ENCODE peak calls at places on chromosomes 7 and 10, in five cellular contexts. H, O, W, G and Y are unnamed samples.

GRCh38 chr10:131514454-131514853 is 202.9 kb upstream of the TCERG1L start:
- DNase-seq in H (no peak), O (peak), W (no peak), G (no peak), Y (no peak)

GRCh38 chr10:110631934-110632333 is 12.2 kb upstream of the RBM20 start:
- DNase-seq in H (no peak), O (no peak), W (no peak), G (no peak), Y (no peak)

GRCh38 chr7:157875230-157876179 is 538.7 kb downstream of the DNAJB6 start:
- DNase-seq in H (no peak), O (no peak), W (no peak), G (no peak), Y (no peak)

GRCh38 chr7:43508434-43508833 is 74.5 kb upstream of the STK17A start:
- DNase-seq in H (no peak), O (no peak), W (no peak), G (no peak), Y (no peak)

GRCh38 chr7:159127691-159128642 is 16.7 kb downstream of the VIPR2 start:
- DNase-seq in H (no peak), O (no peak), W (no peak), G (no peak), Y (no peak)

GRCh38 chr10:118953999-118954398 is 75.5 kb upstream of the NANOS1 start:
- DNase-seq in H (peak), O (no peak), W (no peak), G (no peak), Y (no peak)

GRCh38 chr7:131689662-131690234 is 133.3 kb upstream of the PODXL start:
- DNase-seq in H (peak), O (no peak), W (no peak), G (no peak), Y (no peak)

GRCh38 chr7:87784424-87784823 is 91.7 kb downstream of the SLC25A40 start:
- DNase-seq in H (no peak), O (peak), W (no peak), G (no peak), Y (no peak)

GRCh38 chr7:94510582-94511456 is 1.2 kb downstream of the CASD1 start:
- DNase-seq in H (no peak), O (peak), W (no peak), G (peak), Y (no peak)

GRCh38 chr10:77090381-77091356 is 546.9 kb downstream of the KCNMA1 start:
- DNase-seq in H (no peak), O (no peak), W (no peak), G (no peak), Y (no peak)

GRCh38 chr10:103982639-103983038 is 15.7 kb downstream of the SLK start:
- DNase-seq in H (no peak), O (peak), W (no peak), G (no peak), Y (no peak)

GRCh38 chr10:110326351-110327032 is 21.8 kb upstream of the SMNDC1 start:
- DNase-seq in H (peak), O (peak), W (no peak), G (no peak), Y (peak)

GRCh38 chr10:123677556-123677955 is 11.4 kb downstream of the GPR26 start:
- DNase-seq in H (no peak), O (no peak), W (no peak), G (no peak), Y (no peak)

GRCh38 chr7:2017483-2017891 is 215.3 kb downstream of the MAD1L1 start:
- DNase-seq in H (no peak), O (no peak), W (no peak), G (peak), Y (no peak)

GRCh38 chr7:80740778-80741545 is 102.5 kb downstream of the CD36 start:
- DNase-seq in H (no peak), O (peak), W (no peak), G (no peak), Y (peak)

GRCh38 chr10:129369566-129369965 is 97.5 kb upstream of the MGMT start:
- DNase-seq in H (no peak), O (no peak), W (no peak), G (no peak), Y (no peak)

GRCh38 chr7:111855842-111856227 is 293.5 kb upstream of the IMMP2L start:
- DNase-seq in H (no peak), O (peak), W (no peak), G (no peak), Y (no peak)

GRCh38 chr7:116582806-116583444 is 58.1 kb downstream of the CAV1 start:
- DNase-seq in H (no peak), O (peak), W (no peak), G (no peak), Y (peak)

GRCh38 chr7:159103382-159104187 is 41.1 kb downstream of the VIPR2 start:
- DNase-seq in H (no peak), O (no peak), W (no peak), G (no peak), Y (no peak)

GRCh38 chr7:138125598-138126111 is 49.4 kb downstream of the AKR1D1 start:
- DNase-seq in H (peak), O (peak), W (no peak), G (no peak), Y (peak)

GRCh38 chr10:35027567-35027966 is 62.6 kb downstream of the CUL2 start:
- DNase-seq in H (no peak), O (peak), W (no peak), G (no peak), Y (no peak)
- TF ChIP-seq CTCF in H (peak), O (peak), W (peak), G (peak), Y (peak)

DNA sequence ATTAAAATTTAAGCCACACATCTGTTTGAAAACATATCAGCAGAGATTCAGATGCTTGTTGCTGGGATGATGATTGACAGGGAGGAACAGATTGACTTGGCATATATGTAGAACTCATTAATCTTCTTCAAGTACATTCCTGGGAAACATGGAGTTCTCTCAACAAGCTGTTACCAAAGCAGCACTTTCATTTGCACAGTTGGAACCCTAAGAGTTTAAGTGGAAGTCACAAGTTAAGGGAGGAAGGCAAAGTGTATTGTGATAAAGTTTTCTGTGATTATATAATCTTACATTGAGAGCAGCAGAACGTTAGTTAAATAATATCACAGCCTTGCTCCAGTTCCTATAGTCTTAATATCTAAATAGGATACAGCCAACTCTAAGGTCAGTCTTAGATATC is 485.4 kb upstream of the CELF2 start:
- DNase-seq in H (no peak), O (no peak), W (no peak), G (no peak), Y (no peak)
- TF ChIP-seq CTCF in H (no peak), O (no peak), W (no peak), G (no peak), Y (no peak)

DNA sequence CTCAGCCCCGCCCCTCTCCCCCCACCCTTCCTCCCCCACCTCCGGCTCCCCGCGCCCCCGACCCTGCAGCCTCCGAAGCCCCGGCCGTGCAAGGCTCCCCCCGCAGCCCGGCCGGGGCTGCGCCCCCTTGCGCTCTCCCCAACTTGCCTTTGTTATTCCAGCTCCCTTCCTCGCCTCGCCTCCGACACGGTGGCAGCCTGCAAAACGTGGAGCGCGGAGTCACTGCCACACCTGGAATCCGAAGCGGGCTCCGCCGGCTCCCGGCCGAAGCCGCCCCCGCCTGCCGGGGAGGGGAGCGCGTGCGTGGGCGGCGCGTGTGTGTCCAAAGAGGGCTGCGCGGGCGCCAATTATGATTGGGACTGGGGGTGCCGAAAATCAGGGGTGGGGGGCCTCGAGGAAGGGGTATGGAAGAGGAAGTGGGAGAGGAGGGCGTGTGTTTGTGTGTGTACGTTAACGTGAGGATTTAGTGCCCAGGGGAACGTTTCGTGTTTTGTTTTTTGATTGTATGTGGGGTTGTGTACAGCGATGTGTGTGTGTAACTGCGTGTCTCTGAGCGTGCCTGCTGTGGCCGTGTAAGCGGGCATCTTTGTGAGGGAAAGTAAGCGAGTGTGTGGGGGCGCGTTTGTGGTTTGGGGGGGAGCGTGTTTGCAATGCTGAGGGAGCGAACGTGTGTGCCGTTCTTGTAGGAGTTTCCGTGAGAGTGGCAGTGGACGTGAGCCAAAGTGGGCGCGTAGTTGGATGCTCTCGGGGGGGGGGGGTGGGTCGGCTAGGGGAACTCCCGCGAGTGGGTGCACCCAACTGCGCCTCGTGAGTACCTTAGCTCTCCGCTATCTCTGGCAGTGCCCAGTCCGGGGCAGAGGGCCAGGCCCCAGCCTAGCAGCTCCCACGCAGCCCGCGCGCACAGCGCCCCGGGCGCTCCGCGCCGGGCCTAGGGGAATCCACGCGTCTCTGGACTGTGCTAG is 1.2 kb upstream of the ZMIZ1 start:
- DNase-seq in H (peak), O (peak), W (peak), G (peak), Y (peak)
- TF ChIP-seq CTCF in H (no peak), O (no peak), W (no peak), G (no peak), Y (peak)

GRCh38 chr7:150447966-150448788 is 2.3 kb upstream of the GIMAP8 start:
- DNase-seq in H (no peak), O (no peak), W (no peak), G (no peak), Y (no peak)
- TF ChIP-seq CTCF in H (no peak), O (no peak), W (no peak), G (no peak), Y (no peak)

GRCh38 chr7:31729195-31729804 is 42.3 kb downstream of the PPP1R17 start:
- DNase-seq in H (no peak), O (no peak), W (no peak), G (no peak), Y (no peak)
- TF ChIP-seq CTCF in H (no peak), O (no peak), W (no peak), G (no peak), Y (no peak)

GRCh38 chr7:148615085-148615750 is 24.7 kb downstream of the C7orf33 start:
- DNase-seq in H (no peak), O (no peak), W (no peak), G (no peak), Y (no peak)

GRCh38 chr7:148609045-148609725 is 18.6 kb downstream of the C7orf33 start:
- DNase-seq in H (no peak), O (no peak), W (no peak), G (no peak), Y (no peak)

GRCh38 chr7:148607151-148607661 is 16.6 kb downstream of the C7orf33 start:
- DNase-seq in H (no peak), O (no peak), W (no peak), G (no peak), Y (no peak)

DNA sequence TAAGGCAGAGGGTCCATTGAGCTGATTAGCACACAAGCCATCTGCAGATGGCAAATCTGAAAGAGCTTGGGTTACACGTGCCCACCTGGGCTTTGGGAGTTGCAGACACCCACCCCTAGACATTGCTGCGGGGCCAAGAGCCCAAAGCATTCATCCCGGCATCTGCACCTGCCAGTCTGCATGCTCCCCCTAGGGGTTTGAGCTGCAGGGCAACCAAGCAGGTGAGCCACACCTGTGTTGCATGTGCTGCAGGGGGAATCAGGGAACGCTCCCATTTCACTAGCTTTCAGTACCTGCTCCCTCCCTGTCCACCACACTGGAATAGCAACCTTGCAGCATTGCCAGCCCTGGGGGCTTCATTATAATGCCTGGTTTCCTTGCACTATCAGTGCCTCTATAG is 21.1 kb downstream of the C7orf33 start:
- DNase-seq in H (no peak), O (no peak), W (no peak), G (no peak), Y (no peak)
- TF ChIP-seq CTCF in H (no peak), O (no peak), W (no peak), G (no peak), Y (no peak)

DNA sequence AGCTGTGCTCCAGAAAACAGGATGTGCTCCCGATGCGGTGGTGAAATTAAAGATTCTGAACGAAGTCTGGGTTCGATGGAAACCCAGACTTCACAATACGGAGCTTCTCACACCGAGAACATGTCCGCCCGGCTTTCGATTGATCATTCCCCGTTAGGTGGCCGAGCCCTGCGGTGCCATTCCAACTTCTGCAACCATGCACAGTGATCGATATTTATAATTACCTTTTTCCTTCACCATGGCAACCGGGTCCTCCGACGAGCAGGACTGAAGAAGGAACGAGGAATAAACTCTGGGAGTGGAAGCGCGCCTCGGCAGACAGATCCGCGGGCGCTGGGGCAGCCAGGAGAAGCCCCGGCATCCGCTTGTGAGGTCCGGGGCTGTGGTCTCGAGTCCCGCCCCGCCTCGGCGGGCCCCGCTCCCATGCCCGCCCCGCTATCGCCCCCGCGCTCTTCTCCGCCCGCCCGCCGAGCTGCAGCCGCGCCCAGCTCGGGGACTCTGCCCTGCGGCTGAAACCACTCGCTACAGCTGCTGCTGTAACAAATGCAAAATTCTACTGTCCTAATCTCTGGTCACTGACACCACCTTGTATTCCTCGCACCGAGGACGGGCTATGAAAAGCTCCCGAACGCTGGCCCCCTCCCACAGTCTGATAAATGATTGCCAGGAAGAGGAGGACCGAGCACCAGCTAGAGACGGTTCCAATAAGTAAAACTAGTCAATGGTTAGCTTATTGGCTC is 26.2 kb downstream of the ABLIM1 start:
- DNase-seq in H (peak), O (no peak), W (no peak), G (peak), Y (no peak)
- TF ChIP-seq CTCF in H (no peak), O (no peak), W (no peak), G (no peak), Y (no peak)